ENCODE peak calls at places on chromosomes 6 and 20, in eight cellular contexts. U, M, E, X, B, C, K and Z are unnamed samples.

GRCh38 chr6:147274776-147275175 is 70.6 kb downstream of the STXBP5 start:
- DNase-seq in M (no peak), C (no peak), K (no peak), B (no peak), X (no peak), U (no peak), E (no peak), Z (no peak)

GRCh38 chr20:5127204-5127858 is 523 bp downstream of the CDS2 start:
- DNase-seq in M (peak; percentile 62), E (peak; percentile 42), X (peak; percentile 55), K (no peak), C (peak; percentile 38), U (peak; percentile 70), B (peak; percentile 60), Z (peak; percentile 62)

GRCh38 chr20:33387177-33387576 is 14.1 kb downstream of the CDK5RAP1 start:
- DNase-seq in B (no peak), X (peak; percentile 62), U (peak; percentile 17), K (no peak), C (peak; percentile 66), E (no peak), M (no peak), Z (peak; percentile 63)

GRCh38 chr6:165799736-165800135 is 136.7 kb upstream of the PDE10A start:
- DNase-seq in X (no peak), M (peak; percentile 43), E (no peak), B (no peak), U (no peak), K (no peak), C (peak; percentile 81), Z (peak; percentile 44)

GRCh38 chr6:39922821-39923220 is 11.4 kb downstream of the MOCS1 start:
- DNase-seq in X (no peak), U (no peak), K (no peak), B (no peak), C (no peak), M (no peak), E (no peak), Z (no peak)

GRCh38 chr6:105991561-105992314 is 94.4 kb upstream of the PRDM1 start:
- DNase-seq in X (peak; percentile 18), U (no peak), M (peak; percentile 8), B (peak; percentile 60), C (no peak), K (no peak), E (peak; percentile 23), Z (no peak)

GRCh38 chr6:20875369-20875963 is 341.2 kb downstream of the CDKAL1 start:
- DNase-seq in C (peak; percentile 78), B (peak; percentile 38), X (no peak), M (peak; percentile 46), E (no peak), U (peak; percentile 48), K (no peak), Z (peak; percentile 53)

GRCh38 chr6:130369821-130370220 is 4.0 kb downstream of the TMEM200A start:
- DNase-seq in B (no peak), X (no peak), K (no peak), U (no peak), E (no peak), M (no peak), C (no peak), Z (no peak)

GRCh38 chr6:26270121-26270861 is 94.7 kb upstream of the BTN3A2 start:
- DNase-seq in M (peak; percentile 22), K (no peak), U (no peak), C (no peak), E (no peak), B (no peak), X (no peak), Z (no peak)

GRCh38 chr6:88629838-88630462 is 333.5 kb downstream of the RNGTT start:
- DNase-seq in U (peak; percentile 18), X (no peak), M (no peak), K (no peak), B (peak; percentile 11), C (no peak), E (no peak), Z (peak; percentile 3)

GRCh38 chr6:84282566-84282965 is 55.1 kb upstream of the CEP162 start:
- DNase-seq in M (no peak), E (no peak), K (no peak), X (no peak), C (peak; percentile 52), U (no peak), B (no peak), Z (peak; percentile 90)

GRCh38 chr6:38179794-38180430 is 360.4 kb downstream of the ZFAND3 start:
- DNase-seq in C (no peak), M (no peak), K (no peak), U (no peak), B (no peak), X (no peak), E (no peak), Z (no peak)

GRCh38 chr20:25036331-25036936 is 21.5 kb downstream of the ACSS1 start:
- DNase-seq in M (no peak), E (no peak), K (no peak), X (no peak), B (no peak), C (no peak), U (no peak), Z (no peak)

GRCh38 chr20:42179768-42180167 is 561.6 kb upstream of the CHD6 start:
- DNase-seq in X (no peak), B (peak; percentile 2), C (no peak), M (no peak), U (peak; percentile 32), K (no peak), E (peak; percentile 67), Z (no peak)

GRCh38 chr20:59692139-59692538 is 87.8 kb downstream of the PHACTR3 start:
- DNase-seq in M (no peak), X (no peak), K (no peak), C (no peak), U (no peak), E (no peak), B (no peak), Z (no peak)

GRCh38 chr6:154252676-154253075 is 103.9 kb downstream of the IPCEF1 start:
- DNase-seq in E (no peak), U (no peak), X (no peak), K (no peak), B (no peak), C (peak; percentile 26), M (no peak), Z (no peak)

GRCh38 chr6:148272084-148272483 is 70.6 kb upstream of the SASH1 start:
- DNase-seq in E (no peak), M (no peak), B (no peak), X (no peak), C (peak; percentile 90), K (peak; percentile 34), U (no peak), Z (peak; percentile 67)

GRCh38 chr6:138404666-138405337 is 779 bp downstream of the HEBP2 start:
- DNase-seq in E (peak; percentile 33), C (no peak), K (no peak), B (peak; percentile 49), X (peak; percentile 25), U (no peak), M (no peak), Z (no peak)

GRCh38 chr20:34626978-34627377 is 49.9 kb downstream of the PIGU start:
- DNase-seq in M (no peak), B (no peak), C (no peak), X (no peak), K (no peak), U (no peak), E (no peak), Z (no peak)

GRCh38 chr6:139597781-139598368 is 223.4 kb upstream of the CITED2 start:
- DNase-seq in X (peak; percentile 17), M (no peak), U (peak; percentile 46), K (no peak), E (no peak), C (peak; percentile 99), B (peak; percentile 89), Z (peak; percentile 95)

GRCh38 chr6:170162771-170163404 is 128.0 kb downstream of the DLL1 start:
- DNase-seq in K (no peak), B (no peak), C (no peak), U (no peak), X (no peak), E (no peak), M (no peak), Z (no peak)

GRCh38 chr6:83707829-83708545 is 914 bp downstream of the SNAP91 start:
- DNase-seq in U (no peak), C (peak; percentile 12), E (peak; percentile 45), K (peak; percentile 2), X (no peak), B (no peak), M (peak; percentile 71), Z (no peak)

GRCh38 chr20:13142143-13142542 is 78.9 kb upstream of the ISM1 start:
- DNase-seq in K (no peak), U (peak; percentile 13), E (no peak), C (no peak), B (no peak), M (no peak), X (no peak), Z (peak; percentile 75)

GRCh38 chr6:3438190-3439167 is 18.4 kb downstream of the SLC22A23 start:
- DNase-seq in X (peak; percentile 71), C (peak; percentile 86), E (peak; percentile 47), B (peak; percentile 46), U (no peak), K (peak; percentile 48), M (no peak), Z (peak; percentile 78)

GRCh38 chr6:7246401-7247178 is 66.4 kb downstream of the SSR1 start:
- DNase-seq in M (no peak), B (no peak), C (no peak), E (no peak), X (no peak), K (no peak), U (no peak), Z (no peak)

GRCh38 chr6:75946146-75946831 is 126.2 kb downstream of the IMPG1 start:
- DNase-seq in C (no peak), U (no peak), K (no peak), B (no peak), X (no peak), M (no peak), E (no peak), Z (no peak)

GRCh38 chr6:167415441-167415961 is 90.6 kb downstream of the TTLL2 start:
- DNase-seq in B (no peak), U (no peak), E (no peak), X (no peak), M (no peak), C (no peak), K (no peak), Z (no peak)

GRCh38 chr20:60056345-60057122 is 98.3 kb downstream of the CDH26 start:
- DNase-seq in E (no peak), U (no peak), M (no peak), X (no peak), B (no peak), C (no peak), K (no peak), Z (no peak)

GRCh38 chr20:31472395-31473330 is 2.3 kb downstream of the DEFB124 start:
- DNase-seq in K (no peak), E (no peak), B (no peak), M (no peak), X (no peak), C (peak; percentile 55), U (no peak), Z (no peak)

GRCh38 chr6:90643366-90643765 is 56.5 kb upstream of the MAP3K7 start:
- DNase-seq in C (no peak), U (no peak), K (no peak), M (no peak), E (no peak), X (no peak), B (no peak), Z (no peak)

GRCh38 chr6:94350833-94351232 is 931.5 kb upstream of the EPHA7 start:
- DNase-seq in X (no peak), C (no peak), K (no peak), U (no peak), E (no peak), B (no peak), M (no peak), Z (no peak)

GRCh38 chr6:13120483-13121482 is 207.6 kb downstream of the TBC1D7 start:
- DNase-seq in E (no peak), C (no peak), K (no peak), M (no peak), X (no peak), U (no peak), B (no peak), Z (no peak)

GRCh38 chr6:24078200-24078599 is 47.8 kb upstream of the NRSN1 start:
- DNase-seq in C (no peak), X (no peak), M (no peak), U (peak; percentile 18), E (no peak), K (no peak), B (no peak), Z (no peak)

GRCh38 chr20:24777746-24778145 is 171.3 kb upstream of the CST7 start:
- DNase-seq in E (no peak), C (no peak), X (no peak), B (no peak), M (no peak), K (no peak), U (no peak), Z (no peak)